ENCODE peak calls at places on chromosomes 3 and 15, in four cellular contexts. J, E, Y and M are unnamed samples.

GRCh38 chr3:185763347-185764010 is 61.4 kb downstream of the IGF2BP2 start:
- DNase-seq in J (no peak), E (no peak), Y (no peak), M (no peak)

GRCh38 chr15:51226813-51227212 is 111.6 kb downstream of the CYP19A1 start:
- DNase-seq in J (no peak), E (no peak), Y (no peak), M (no peak)

GRCh38 chr15:77584691-77585090 is 48.0 kb downstream of the LINGO1 start:
- DNase-seq in J (no peak), E (no peak), Y (no peak), M (no peak)

GRCh38 chr3:44065741-44066140 is 175.9 kb upstream of the TOPAZ1 start:
- DNase-seq in J (no peak), E (peak; percentile 16), Y (no peak), M (no peak)

GRCh38 chr15:73691398-73691797 is 7.2 kb downstream of the CD276 start:
- DNase-seq in J (no peak), E (peak; percentile 27), Y (no peak), M (no peak)

GRCh38 chr3:36380171-36381031 is at the start of gene STAC:
- DNase-seq in J (no peak), E (no peak), Y (no peak), M (no peak)

GRCh38 chr15:42650208-42651066 is 75.0 kb downstream of the STARD9 start:
- DNase-seq in J (peak; percentile 64), E (peak; percentile 85), Y (peak; percentile 32), M (peak; percentile 74)

GRCh38 chr15:69253156-69253555 is 45.6 kb upstream of the PAQR5 start:
- DNase-seq in J (no peak), E (peak; percentile 6), Y (no peak), M (no peak)

GRCh38 chr3:161548301-161548700 is 51.7 kb downstream of the OTOL1 start:
- DNase-seq in J (no peak), E (no peak), Y (no peak), M (no peak)

GRCh38 chr3:54962200-54962599 is 34.3 kb upstream of the LRTM1 start:
- DNase-seq in J (no peak), E (no peak), Y (no peak), M (no peak)

GRCh38 chr3:110069641-110070538 is 732.5 kb upstream of the DPPA4 start:
- DNase-seq in J (no peak), E (no peak), Y (no peak), M (no peak)

DNA sequence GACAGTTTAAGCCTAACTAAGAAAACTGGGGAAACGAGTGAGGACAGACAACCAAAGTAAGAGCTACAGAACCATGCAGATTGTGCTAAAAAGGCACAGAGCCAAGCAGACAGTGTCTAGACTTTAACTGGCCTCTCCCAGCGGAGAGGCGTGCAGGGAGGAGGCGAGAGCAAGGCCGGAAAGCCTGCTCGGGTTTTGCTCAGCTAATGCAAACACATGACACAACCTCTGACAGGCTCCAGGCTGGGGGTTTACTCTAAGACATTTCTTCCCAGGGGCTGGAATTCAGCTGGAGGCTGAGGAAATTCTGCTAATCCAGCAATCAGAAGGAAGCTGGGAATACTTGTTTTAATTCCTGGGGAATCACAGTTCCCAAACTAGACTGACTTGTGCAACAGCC is 11.8 kb downstream of the FSTL1 start:
- DNase-seq in J (no peak), E (no peak), Y (no peak), M (no peak)
- TF ChIP-seq SPI1 in J (no peak), E (no peak), Y (no peak), M (no peak)

GRCh38 chr3:52896613-52897012 is 735 bp downstream of the STIMATE start:
- DNase-seq in J (no peak), E (no peak), Y (no peak), M (no peak)
- TF ChIP-seq SPI1 in J (no peak), E (no peak), Y (no peak), M (no peak)

GRCh38 chr15:56821721-56822425 is 88.6 kb upstream of the ZNF280D start:
- DNase-seq in J (no peak), E (peak; percentile 71), Y (no peak), M (peak; percentile 47)
- TF ChIP-seq SPI1 in J (no peak), E (no peak), Y (no peak), M (no peak)

GRCh38 chr3:50478671-50479070 is 24.8 kb downstream of the CACNA2D2 start:
- DNase-seq in J (no peak), E (no peak), Y (no peak), M (no peak)
- TF ChIP-seq SPI1 in J (no peak), E (no peak), Y (no peak), M (no peak)

GRCh38 chr3:119628390-119628789 is 30.7 kb downstream of the PLA1A start:
- DNase-seq in J (peak; percentile 82), E (no peak), Y (no peak), M (peak; percentile 72)

GRCh38 chr3:119630562-119631329 is 29.6 kb downstream of the POPDC2 start:
- DNase-seq in J (no peak), E (peak; percentile 15), Y (no peak), M (peak; percentile 68)

GRCh38 chr3:119630119-119630518 is 30.3 kb downstream of the POPDC2 start:
- DNase-seq in J (no peak), E (no peak), Y (no peak), M (no peak)

GRCh38 chr3:119627461-119627860 is 29.8 kb downstream of the PLA1A start:
- DNase-seq in J (peak; percentile 34), E (no peak), Y (no peak), M (peak; percentile 71)

GRCh38 chr3:119628816-119629445 is 31.2 kb downstream of the PLA1A start:
- DNase-seq in J (peak; percentile 64), E (no peak), Y (no peak), M (no peak)
- TF ChIP-seq SPI1 in J (peak; percentile 16), E (no peak), Y (peak; percentile 37), M (no peak)

GRCh38 chr15:59722451-59722850 is 33.3 kb upstream of the BNIP2 start:
- DNase-seq in J (no peak), E (no peak), Y (no peak), M (no peak)
- TF ChIP-seq SPI1 in J (no peak), E (no peak), Y (no peak), M (no peak)